ENCODE peak calls at places on chromosomes 6 and 20, in seven cellular contexts. H, S, R, O, X, K and E are unnamed samples.

GRCh38 chr6:157813191-157813590 is 9.9 kb upstream of the SNX9 start:
- DNase-seq in H (no peak), S (no peak), R (no peak), O (no peak), X (peak), K (peak), E (peak)

GRCh38 chr20:32652739-32653526 is 20.8 kb downstream of the C20orf203 start:
- DNase-seq in H (peak), S (peak), R (peak), O (peak), X (peak), K (peak), E (peak)

GRCh38 chr6:117776441-117776840 is 101.2 kb downstream of the NUS1 start:
- DNase-seq in H (no peak), S (no peak), R (no peak), O (no peak), X (no peak), K (no peak), E (peak)

GRCh38 chr6:37688088-37688850 is 9.4 kb downstream of the MDGA1 start:
- DNase-seq in H (no peak), S (no peak), R (no peak), O (no peak), X (peak), K (no peak), E (no peak)

GRCh38 chr6:105759946-105760345 is 326.2 kb upstream of the PRDM1 start:
- DNase-seq in H (no peak), S (peak), R (no peak), O (no peak), X (no peak), K (no peak), E (no peak)

GRCh38 chr6:169564453-169565240 is 137.2 kb downstream of the WDR27 start:
- DNase-seq in H (no peak), S (no peak), R (no peak), O (no peak), X (no peak), K (no peak), E (no peak)

GRCh38 chr6:69421270-69421669 is 375.5 kb downstream of the LMBRD1 start:
- DNase-seq in H (no peak), S (no peak), R (no peak), O (no peak), X (no peak), K (no peak), E (no peak)

GRCh38 chr20:10332656-10333421 is 101.2 kb downstream of the MKKS start:
- DNase-seq in H (no peak), S (no peak), R (no peak), O (no peak), X (peak), K (no peak), E (no peak)

GRCh38 chr20:40333591-40333990 is 355.4 kb downstream of the MAFB start:
- DNase-seq in H (no peak), S (no peak), R (no peak), O (no peak), X (no peak), K (no peak), E (no peak)

DNA sequence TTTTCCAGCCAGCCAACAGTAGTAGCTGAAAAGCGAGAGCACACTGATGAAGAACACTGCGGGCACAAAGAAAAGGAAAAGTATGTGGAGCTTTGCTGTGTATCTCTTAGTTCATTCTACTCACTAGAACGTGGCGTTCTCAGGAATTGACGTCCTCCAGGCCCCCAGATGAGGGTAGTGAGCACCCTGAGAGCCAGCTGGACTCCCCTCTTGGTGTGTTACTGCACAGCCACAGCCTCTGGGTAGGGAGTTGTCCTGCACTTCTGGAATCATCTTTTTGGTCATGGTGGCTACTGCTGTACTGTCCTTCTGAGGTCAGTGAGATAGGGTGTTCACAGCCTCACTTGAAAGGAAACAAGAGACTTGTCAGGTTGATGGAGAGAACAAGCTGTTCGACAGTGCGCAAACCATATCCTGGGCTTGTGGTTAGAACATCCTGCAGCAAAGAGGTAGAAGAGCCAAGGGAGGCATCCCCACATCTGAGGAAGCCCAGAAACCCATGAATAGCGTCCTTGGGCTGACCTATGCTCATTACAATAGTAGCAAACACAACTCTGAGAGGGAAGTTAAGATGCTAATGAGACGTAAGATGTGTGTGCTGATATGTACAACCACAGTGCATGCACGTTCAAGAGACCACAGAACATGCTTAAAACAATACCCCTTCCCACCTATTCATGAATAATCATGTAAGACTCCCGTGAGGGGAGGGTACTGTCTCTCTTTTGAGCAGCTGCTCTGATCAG is 14.6 kb upstream of the HLA-F start:
- DNase-seq in H (no peak), S (no peak), R (no peak), O (no peak), X (no peak), K (peak), E (no peak)
- TF ChIP-seq POLR2A in H (no peak), S (no peak), R (no peak), O (no peak), X (no peak), K (no peak), E (no peak)

GRCh38 chr6:35343835-35344550 is 1.6 kb downstream of the PPARD start:
- DNase-seq in H (no peak), S (no peak), R (no peak), O (no peak), X (no peak), K (no peak), E (no peak)

GRCh38 chr6:35341557-35341956 is 801 bp upstream of the PPARD start:
- DNase-seq in H (no peak), S (no peak), R (peak), O (peak), X (no peak), K (no peak), E (no peak)

GRCh38 chr6:35343092-35343834 is 905 bp downstream of the PPARD start:
- DNase-seq in H (no peak), S (no peak), R (no peak), O (peak), X (peak), K (no peak), E (peak)

GRCh38 chr6:35342258-35343091 is at the start of gene PPARD:
- DNase-seq in H (peak), S (peak), R (peak), O (peak), X (peak), K (peak), E (peak)
- TF ChIP-seq POLR2A in H (peak), S (peak), R (peak), O (peak), X (peak), K (peak), E (peak)

GRCh38 chr20:50305636-50306477 is 115.2 kb downstream of the CEBPB start:
- DNase-seq in H (no peak), S (peak), R (no peak), O (peak), X (peak), K (no peak), E (no peak)
- TF ChIP-seq POLR2A in H (no peak), S (no peak), R (no peak), O (peak), X (no peak), K (peak), E (no peak)

GRCh38 chr6:80004199-80005072 is at the start of gene TTK:
- DNase-seq in H (peak), S (peak), R (peak), O (peak), X (peak), K (peak), E (peak)
- TF ChIP-seq POLR2A in H (peak), S (no peak), R (peak), O (peak), X (peak), K (no peak), E (peak)